ENCODE peak calls at places on chromosome 11, in nine cellular contexts. W is T follicular helper cell; X is activated CD4-positive, CD25-positive, alpha-beta regulatory T cell treated with anti-CD3 and anti-CD28 coated beads, Interleukin-2, amount 50 U/mL, for 16 hours; A is T-helper 9 cell; S is iris pigment epithelial cell; Z is cerebellar nuclear complex; O is mesenteric fat pad; M is stimulated activated CD8-positive, alpha-beta memory T cell treated with anti-CD3 and anti-CD28 coated beads, Interleukin-2, amount 100 ng/mL, for 1 hour; J is activated CD8-positive, alpha-beta memory T cell treated with anti-CD3 and anti-CD28 coated beads for 24 hours. C is an unnamed sample.

GRCh38 chr11:34354782-34355181 is 3.0 kb downstream of the ABTB2 start:
- DNase-seq in W (no peak), J (no peak), Z (no peak), M (no peak), A (no peak), S (peak), O (no peak), X (no peak), C (no peak)

GRCh38 chr11:109247071-109247470 is 174.9 kb upstream of the C11orf87 start:
- DNase-seq in X (no peak), S (peak), M (no peak), A (no peak), O (no peak), J (no peak), Z (no peak), W (no peak), C (peak)

GRCh38 chr11:79198898-79199250 is 242.0 kb downstream of the TENM4 start:
- DNase-seq in W (no peak), Z (no peak), S (peak), M (no peak), X (no peak), A (no peak), J (no peak), O (peak), C (peak)

GRCh38 chr11:128180446-128181089 is 406.8 kb downstream of the ETS1 start:
- DNase-seq in M (no peak), J (no peak), O (no peak), Z (no peak), A (no peak), W (no peak), X (no peak), S (peak), C (peak)

GRCh38 chr11:48683226-48683720 is 194.7 kb downstream of the OR4A47 start:
- DNase-seq in S (no peak), X (no peak), A (no peak), Z (no peak), O (no peak), M (no peak), W (no peak), J (no peak), C (no peak)

GRCh38 chr11:132131962-132132361 is 761.5 kb downstream of the NTM start:
- DNase-seq in M (no peak), O (no peak), S (no peak), A (no peak), J (no peak), X (no peak), W (no peak), Z (no peak), C (no peak)

GRCh38 chr11:94521684-94522083 is 9.4 kb downstream of the C11orf97 start:
- DNase-seq in W (no peak), X (no peak), S (peak), O (no peak), M (no peak), J (no peak), A (no peak), Z (no peak), C (peak)

GRCh38 chr11:9604134-9604533 is 30.7 kb downstream of the WEE1 start:
- DNase-seq in W (no peak), X (no peak), M (no peak), A (no peak), S (peak), Z (no peak), J (no peak), O (peak), C (no peak)

GRCh38 chr11:67606150-67606476 is 623 bp upstream of the NDUFV1 start:
- DNase-seq in J (no peak), A (no peak), S (no peak), M (no peak), Z (no peak), W (no peak), X (no peak), O (no peak), C (no peak)

GRCh38 chr11:118916842-118917388 is 8.8 kb downstream of the BCL9L start:
- DNase-seq in O (no peak), X (no peak), Z (no peak), S (peak), M (no peak), J (peak), A (no peak), W (no peak), C (peak)

GRCh38 chr11:66617148-66617814 is 851 bp downstream of the RBM14 start:
- DNase-seq in M (no peak), O (peak), W (no peak), X (no peak), S (no peak), Z (no peak), A (no peak), J (peak), C (peak)

GRCh38 chr11:74559110-74559933 is 33.1 kb upstream of the POLD3 start:
- DNase-seq in X (no peak), J (no peak), O (no peak), M (no peak), W (no peak), A (no peak), S (peak), Z (no peak), C (no peak)

GRCh38 chr11:130161441-130161840 is 1.9 kb downstream of the ST14 start:
- DNase-seq in A (no peak), Z (no peak), J (no peak), M (no peak), X (no peak), S (no peak), O (no peak), W (no peak), C (no peak)

GRCh38 chr11:134365011-134365925 is 33.5 kb downstream of the GLB1L2 start:
- DNase-seq in A (no peak), Z (no peak), X (no peak), M (no peak), J (no peak), O (no peak), W (no peak), S (no peak), C (no peak)

GRCh38 chr11:27505781-27506180 is 788 bp downstream of the LIN7C start:
- DNase-seq in A (no peak), X (no peak), S (no peak), J (no peak), Z (no peak), W (no peak), M (no peak), O (no peak), C (no peak)

GRCh38 chr11:1349074-1349931 is 39.9 kb upstream of the TOLLIP start:
- DNase-seq in O (peak), S (no peak), A (no peak), Z (no peak), M (no peak), J (no peak), W (no peak), X (no peak), C (no peak)

GRCh38 chr11:2447253-2447950 is 2.6 kb downstream of the KCNQ1 start:
- DNase-seq in S (no peak), M (no peak), W (no peak), J (no peak), X (no peak), Z (no peak), O (no peak), A (no peak), C (no peak)

GRCh38 chr11:128621491-128622136 is 34.3 kb upstream of the ETS1 start:
- DNase-seq in X (no peak), J (no peak), S (peak), M (no peak), A (no peak), O (no peak), W (no peak), Z (no peak), C (peak)

GRCh38 chr11:33857924-33858323 is 34.0 kb downstream of the LMO2 start:
- DNase-seq in A (peak), O (no peak), S (peak), J (peak), M (peak), X (peak), W (peak), Z (no peak), C (peak)

GRCh38 chr11:118232659-118233058 is 7.8 kb upstream of the JAML start:
- DNase-seq in J (no peak), X (no peak), Z (no peak), W (no peak), O (no peak), S (no peak), M (no peak), A (no peak), C (no peak)

GRCh38 chr11:57566564-57567209 is 785 bp downstream of the UBE2L6 start:
- DNase-seq in X (no peak), A (no peak), O (no peak), M (no peak), W (no peak), S (no peak), Z (no peak), J (peak), C (peak)

GRCh38 chr11:9859491-9860305 is 195.8 kb downstream of the SWAP70 start:
- DNase-seq in Z (no peak), S (peak), O (no peak), X (no peak), J (no peak), M (no peak), W (no peak), A (no peak), C (peak)

GRCh38 chr11:13928566-13929251 is 33.8 kb upstream of the SPON1 start:
- DNase-seq in M (no peak), J (no peak), Z (no peak), W (no peak), A (no peak), S (peak), O (no peak), X (no peak), C (peak)

GRCh38 chr11:66595245-66595904 is 2.4 kb downstream of the CCS start:
- DNase-seq in J (no peak), W (no peak), X (no peak), O (no peak), Z (no peak), M (no peak), A (no peak), S (peak), C (no peak)

GRCh38 chr11:18011633-18012313 is 1.1 kb downstream of the SERGEF start:
- DNase-seq in W (no peak), X (no peak), A (no peak), O (no peak), Z (no peak), S (no peak), M (no peak), J (no peak), C (no peak)

GRCh38 chr11:47553417-47553746 is 450 bp upstream of the CELF1 start:
- DNase-seq in W (no peak), S (peak), O (no peak), Z (no peak), A (no peak), X (no peak), J (no peak), M (no peak), C (peak)

GRCh38 chr11:34674038-34674437 is 53.1 kb downstream of the EHF start:
- DNase-seq in S (no peak), W (no peak), Z (no peak), X (no peak), A (no peak), J (no peak), M (no peak), O (no peak), C (no peak)

GRCh38 chr11:116193321-116194114 is 579.3 kb downstream of the BUD13 start:
- DNase-seq in Z (peak), W (no peak), J (no peak), M (no peak), S (peak), X (no peak), O (no peak), A (no peak), C (no peak)

GRCh38 chr11:27977031-27977430 is 130.9 kb downstream of the KIF18A start:
- DNase-seq in W (no peak), A (no peak), X (no peak), M (no peak), J (no peak), S (peak), O (no peak), Z (no peak), C (no peak)

GRCh38 chr11:132959663-132960062 is 572.6 kb downstream of the OPCML start:
- DNase-seq in A (no peak), Z (peak), O (no peak), S (no peak), W (no peak), J (no peak), X (no peak), M (no peak), C (no peak)